ENCODE peak calls at places on chromosome 22, in ten cellular contexts. T, R, K, H, M, C, L, D, P and X are unnamed samples.

GRCh38 chr22:19143967-19144400 is 467 bp downstream of the ESS2 start:
- DNase-seq in T (no peak), R (no peak), K (no peak), H (no peak), M (no peak), C (no peak), L (no peak), D (no peak), P (no peak), X (no peak)

GRCh38 chr22:38203090-38203810 is 1.5 kb downstream of the MAFF start:
- DNase-seq in T (no peak), R (peak), K (peak), H (peak), M (peak), C (no peak), L (no peak), D (no peak), P (no peak), X (no peak)

GRCh38 chr22:35966314-35967045 is 62.1 kb downstream of the RBFOX2 start:
- DNase-seq in T (no peak), R (no peak), K (no peak), H (no peak), M (no peak), C (no peak), L (peak), D (no peak), P (no peak), X (no peak)

GRCh38 chr22:37275622-37276021 is 6.7 kb upstream of the CYTH4 start:
- DNase-seq in T (no peak), R (no peak), K (no peak), H (no peak), M (no peak), C (no peak), L (no peak), D (no peak), P (no peak), X (no peak)

GRCh38 chr22:28008056-28008455 is 89.0 kb upstream of the PITPNB start:
- DNase-seq in T (no peak), R (no peak), K (no peak), H (no peak), M (no peak), C (no peak), L (no peak), D (no peak), P (no peak), X (no peak)

GRCh38 chr22:43734370-43735005 is 77.6 kb downstream of the EFCAB6 start:
- DNase-seq in T (no peak), R (no peak), K (no peak), H (no peak), M (no peak), C (no peak), L (no peak), D (no peak), P (no peak), X (no peak)

GRCh38 chr22:17785185-17786184 is 11.2 kb upstream of the BID start:
- DNase-seq in T (peak), R (peak), K (peak), H (peak), M (peak), C (peak), L (peak), D (no peak), P (no peak), X (no peak)

GRCh38 chr22:30609260-30610185 is 2.5 kb downstream of the TCN2 start:
- DNase-seq in T (peak), R (no peak), K (no peak), H (peak), M (peak), C (peak), L (peak), D (peak), P (peak), X (peak)

GRCh38 chr22:46010951-46011626 is 34.1 kb upstream of the WNT7B start:
- DNase-seq in T (peak), R (no peak), K (no peak), H (peak), M (no peak), C (no peak), L (no peak), D (no peak), P (no peak), X (no peak)

GRCh38 chr22:36658900-36659299 is 44.7 kb downstream of the CACNG2 start:
- DNase-seq in T (no peak), R (no peak), K (no peak), H (no peak), M (peak), C (no peak), L (no peak), D (no peak), P (no peak), X (no peak)